ENCODE peak calls at places on chromosomes 2 and 18, in nine cellular contexts. One of them, this sample, is unnamed.

GRCh38 chr18:76380791-76381405 is 114.1 kb downstream of the ZNF516 start:
- DNase-seq in left lung: no peak
- DNase-seq in endothelial cell of umbilical vein: no peak
- DNase-seq in AG04450: no peak
- DNase-seq in cardiac muscle cell: peak; percentile 57
- DNase-seq in transverse colon: no peak
- DNase-seq in neural progenitor cell: peak; percentile 72
- DNase-seq in CD8-positive, alpha-beta T cell: no peak
- DNase-seq in GM12878: no peak
- DNase-seq in this sample: no peak

GRCh38 chr2:7180641-7181370 is 263.6 kb downstream of the RNF144A start:
- DNase-seq in transverse colon: no peak
- DNase-seq in endothelial cell of umbilical vein: no peak
- DNase-seq in GM12878: no peak
- DNase-seq in AG04450: no peak
- DNase-seq in CD8-positive, alpha-beta T cell: no peak
- DNase-seq in neural progenitor cell: no peak
- DNase-seq in left lung: no peak
- DNase-seq in cardiac muscle cell: no peak
- DNase-seq in this sample: peak; percentile 60

GRCh38 chr2:222283634-222284033 is 15.2 kb downstream of the PAX3 start:
- DNase-seq in left lung: no peak
- DNase-seq in endothelial cell of umbilical vein: no peak
- DNase-seq in neural progenitor cell: peak; percentile 90
- DNase-seq in cardiac muscle cell: peak; percentile 60
- DNase-seq in transverse colon: no peak
- DNase-seq in GM12878: no peak
- DNase-seq in AG04450: no peak
- DNase-seq in CD8-positive, alpha-beta T cell: no peak
- DNase-seq in this sample: no peak

GRCh38 chr18:40035951-40036350 is 1919.1 kb upstream of the PIK3C3 start:
- DNase-seq in GM12878: no peak
- DNase-seq in left lung: no peak
- DNase-seq in transverse colon: no peak
- DNase-seq in CD8-positive, alpha-beta T cell: no peak
- DNase-seq in AG04450: no peak
- DNase-seq in cardiac muscle cell: no peak
- DNase-seq in neural progenitor cell: peak; percentile 19
- DNase-seq in endothelial cell of umbilical vein: no peak
- DNase-seq in this sample: no peak

GRCh38 chr2:151526572-151527090 is 116.9 kb downstream of the RIF1 start:
- DNase-seq in left lung: no peak
- DNase-seq in GM12878: no peak
- DNase-seq in CD8-positive, alpha-beta T cell: no peak
- DNase-seq in AG04450: no peak
- DNase-seq in neural progenitor cell: no peak
- DNase-seq in cardiac muscle cell: no peak
- DNase-seq in endothelial cell of umbilical vein: no peak
- DNase-seq in transverse colon: no peak
- DNase-seq in this sample: no peak

GRCh38 chr18:1047406-1047805 is 142.7 kb downstream of the ADCYAP1 start:
- DNase-seq in AG04450: no peak
- DNase-seq in left lung: no peak
- DNase-seq in transverse colon: no peak
- DNase-seq in neural progenitor cell: no peak
- DNase-seq in cardiac muscle cell: no peak
- DNase-seq in endothelial cell of umbilical vein: no peak
- DNase-seq in GM12878: no peak
- DNase-seq in CD8-positive, alpha-beta T cell: no peak
- DNase-seq in this sample: no peak

GRCh38 chr2:201218780-201219179 is 35.8 kb downstream of the CASP10 start:
- DNase-seq in neural progenitor cell: no peak
- DNase-seq in left lung: no peak
- DNase-seq in CD8-positive, alpha-beta T cell: no peak
- DNase-seq in AG04450: no peak
- DNase-seq in cardiac muscle cell: no peak
- DNase-seq in endothelial cell of umbilical vein: peak; percentile 26
- DNase-seq in transverse colon: peak; percentile 56
- DNase-seq in GM12878: no peak
- DNase-seq in this sample: no peak

GRCh38 chr2:219207884-219208740 is 1.5 kb downstream of the ZFAND2B start:
- DNase-seq in CD8-positive, alpha-beta T cell: no peak
- DNase-seq in left lung: peak; percentile 47
- DNase-seq in AG04450: no peak
- DNase-seq in endothelial cell of umbilical vein: peak; percentile 18
- DNase-seq in GM12878: no peak
- DNase-seq in neural progenitor cell: no peak
- DNase-seq in cardiac muscle cell: no peak
- DNase-seq in transverse colon: no peak
- DNase-seq in this sample: no peak

GRCh38 chr18:45677408-45677807 is 46.6 kb upstream of the SLC14A1 start:
- DNase-seq in left lung: no peak
- DNase-seq in endothelial cell of umbilical vein: no peak
- DNase-seq in GM12878: no peak
- DNase-seq in transverse colon: no peak
- DNase-seq in cardiac muscle cell: no peak
- DNase-seq in neural progenitor cell: no peak
- DNase-seq in CD8-positive, alpha-beta T cell: peak; percentile 31
- DNase-seq in AG04450: no peak
- DNase-seq in this sample: no peak

GRCh38 chr2:57758686-57759085 is 287.9 kb upstream of the VRK2 start:
- DNase-seq in GM12878: no peak
- DNase-seq in transverse colon: no peak
- DNase-seq in neural progenitor cell: no peak
- DNase-seq in endothelial cell of umbilical vein: no peak
- DNase-seq in cardiac muscle cell: no peak
- DNase-seq in CD8-positive, alpha-beta T cell: no peak
- DNase-seq in left lung: no peak
- DNase-seq in AG04450: no peak
- DNase-seq in this sample: no peak

GRCh38 chr2:178227187-178227586 is 32.9 kb downstream of the OSBPL6 start:
- DNase-seq in transverse colon: no peak
- DNase-seq in AG04450: no peak
- DNase-seq in left lung: no peak
- DNase-seq in CD8-positive, alpha-beta T cell: no peak
- DNase-seq in GM12878: no peak
- DNase-seq in endothelial cell of umbilical vein: peak; percentile 52
- DNase-seq in cardiac muscle cell: no peak
- DNase-seq in neural progenitor cell: no peak
- DNase-seq in this sample: no peak

GRCh38 chr2:241835605-241836004 is 23.1 kb downstream of the PDCD1 start:
- DNase-seq in cardiac muscle cell: no peak
- DNase-seq in left lung: no peak
- DNase-seq in CD8-positive, alpha-beta T cell: peak; percentile 17
- DNase-seq in GM12878: no peak
- DNase-seq in transverse colon: no peak
- DNase-seq in neural progenitor cell: no peak
- DNase-seq in endothelial cell of umbilical vein: no peak
- DNase-seq in AG04450: no peak
- DNase-seq in this sample: no peak

GRCh38 chr2:39492095-39492590 is 55.1 kb upstream of the MAP4K3 start:
- DNase-seq in CD8-positive, alpha-beta T cell: no peak
- DNase-seq in transverse colon: no peak
- DNase-seq in endothelial cell of umbilical vein: peak; percentile 58
- DNase-seq in neural progenitor cell: no peak
- DNase-seq in cardiac muscle cell: no peak
- DNase-seq in left lung: no peak
- DNase-seq in AG04450: peak; percentile 89
- DNase-seq in GM12878: peak; percentile 91
- DNase-seq in this sample: no peak

DNA sequence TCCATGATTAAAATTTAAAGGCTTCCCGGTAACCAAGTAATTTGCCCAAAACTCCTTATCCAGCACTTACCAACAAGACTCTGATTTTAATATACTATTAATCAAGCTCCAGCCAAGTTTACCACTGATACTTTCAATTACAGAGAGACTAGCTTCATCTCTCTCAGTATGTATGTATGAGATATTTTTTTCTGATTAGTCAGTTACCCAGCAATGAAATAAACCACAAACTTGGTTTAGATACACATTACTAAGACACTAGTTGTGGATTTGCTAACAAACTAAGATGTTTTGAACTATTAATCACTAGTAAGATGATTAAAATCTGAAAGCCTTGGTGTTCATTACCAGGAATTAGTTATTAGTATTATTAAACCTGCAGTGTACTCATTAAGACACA is 1272.2 kb upstream of the ACVR2A start:
- DNase-seq in endothelial cell of umbilical vein: no peak
- DNase-seq in CD8-positive, alpha-beta T cell: no peak
- DNase-seq in left lung: no peak
- DNase-seq in AG04450: no peak
- DNase-seq in cardiac muscle cell: no peak
- DNase-seq in neural progenitor cell: no peak
- DNase-seq in transverse colon: no peak
- DNase-seq in GM12878: no peak
- DNase-seq in this sample: no peak
- H3K27ac ChIP-seq in endothelial cell of umbilical vein: no peak overlapping the region
- H3K27ac ChIP-seq in CD8-positive, alpha-beta T cell: no peak overlapping the region
- H3K27ac ChIP-seq in left lung: no peak overlapping the region
- H3K27ac ChIP-seq in AG04450: no peak overlapping the region
- H3K27ac ChIP-seq in cardiac muscle cell: no peak overlapping the region
- H3K27ac ChIP-seq in neural progenitor cell: no peak overlapping the region
- H3K27ac ChIP-seq in transverse colon: no peak overlapping the region
- H3K27ac ChIP-seq in GM12878: no peak overlapping the region
- H3K27ac ChIP-seq in this sample: no peak overlapping the region

GRCh38 chr2:165193178-165193777 is 10.6 kb downstream of the SCN3A start:
- DNase-seq in neural progenitor cell: no peak
- DNase-seq in cardiac muscle cell: no peak
- DNase-seq in AG04450: no peak
- DNase-seq in CD8-positive, alpha-beta T cell: no peak
- DNase-seq in left lung: no peak
- DNase-seq in endothelial cell of umbilical vein: no peak
- DNase-seq in GM12878: peak; percentile 61
- DNase-seq in transverse colon: no peak
- DNase-seq in this sample: no peak
- TF ChIP-seq CTCF in neural progenitor cell: no peak
- TF ChIP-seq CTCF in cardiac muscle cell: no peak
- TF ChIP-seq CTCF in AG04450: no peak
- TF ChIP-seq CTCF in CD8-positive, alpha-beta T cell: no peak
- TF ChIP-seq CTCF in left lung: no peak
- TF ChIP-seq CTCF in endothelial cell of umbilical vein: no peak
- TF ChIP-seq CTCF in GM12878: no peak
- TF ChIP-seq CTCF in transverse colon: no peak
- TF ChIP-seq CTCF in this sample: no peak

GRCh38 chr18:35189510-35189909 is 51.3 kb upstream of the ZNF397 start:
- DNase-seq in CD8-positive, alpha-beta T cell: no peak
- DNase-seq in GM12878: no peak
- DNase-seq in AG04450: no peak
- DNase-seq in transverse colon: no peak
- DNase-seq in endothelial cell of umbilical vein: no peak
- DNase-seq in left lung: no peak
- DNase-seq in cardiac muscle cell: no peak
- DNase-seq in neural progenitor cell: no peak
- DNase-seq in this sample: no peak

GRCh38 chr18:35193313-35193712 is 47.5 kb upstream of the ZNF397 start:
- DNase-seq in cardiac muscle cell: no peak
- DNase-seq in neural progenitor cell: no peak
- DNase-seq in AG04450: no peak
- DNase-seq in left lung: no peak
- DNase-seq in transverse colon: no peak
- DNase-seq in endothelial cell of umbilical vein: no peak
- DNase-seq in CD8-positive, alpha-beta T cell: no peak
- DNase-seq in GM12878: no peak
- DNase-seq in this sample: no peak

GRCh38 chr18:35185771-35186170 is 55.1 kb upstream of the ZNF397 start:
- DNase-seq in endothelial cell of umbilical vein: no peak
- DNase-seq in AG04450: no peak
- DNase-seq in GM12878: no peak
- DNase-seq in cardiac muscle cell: no peak
- DNase-seq in transverse colon: no peak
- DNase-seq in CD8-positive, alpha-beta T cell: no peak
- DNase-seq in left lung: no peak
- DNase-seq in neural progenitor cell: no peak
- DNase-seq in this sample: no peak

GRCh38 chr18:35186491-35187034 is 54.3 kb upstream of the ZNF397 start:
- DNase-seq in transverse colon: no peak
- DNase-seq in cardiac muscle cell: no peak
- DNase-seq in CD8-positive, alpha-beta T cell: no peak
- DNase-seq in endothelial cell of umbilical vein: no peak
- DNase-seq in left lung: no peak
- DNase-seq in AG04450: no peak
- DNase-seq in GM12878: no peak
- DNase-seq in neural progenitor cell: no peak
- DNase-seq in this sample: no peak

DNA sequence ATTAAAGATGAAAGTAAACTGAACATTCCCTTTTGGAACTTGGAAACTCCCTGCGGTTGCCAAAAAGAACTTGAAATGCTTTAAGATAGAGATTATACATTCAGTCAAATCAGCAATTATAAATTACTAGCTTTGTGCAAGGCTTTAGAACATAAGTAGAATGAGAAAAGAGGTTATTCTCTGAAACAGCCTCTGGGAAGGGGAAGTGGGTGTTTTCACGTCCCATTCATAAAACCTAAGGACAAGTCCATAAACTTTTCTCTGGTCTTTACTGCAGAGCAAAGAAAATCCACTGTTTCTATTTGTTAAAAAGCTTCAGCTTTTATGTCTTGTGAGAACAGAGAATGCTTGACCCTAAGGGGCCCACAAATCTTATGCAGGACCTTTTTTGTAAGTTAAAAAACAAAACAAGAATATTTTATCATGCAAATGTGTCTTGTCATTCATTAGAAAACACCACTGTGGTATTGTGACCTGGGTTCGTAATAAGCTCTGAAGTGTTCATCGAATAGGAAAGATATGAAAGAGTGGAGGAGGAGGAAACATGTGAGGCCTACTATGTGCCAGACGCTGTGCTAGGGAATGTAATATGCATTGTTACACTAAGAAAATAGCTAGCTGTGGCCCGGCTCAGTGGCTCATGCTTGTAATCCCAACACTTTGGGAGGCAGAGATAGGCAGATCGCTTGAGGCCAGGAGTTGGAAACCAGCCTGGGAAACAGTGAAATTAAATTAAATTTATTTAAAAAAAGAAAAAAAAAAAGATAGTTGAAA is 49.4 kb upstream of the ZNF397 start:
- DNase-seq in endothelial cell of umbilical vein: no peak
- DNase-seq in left lung: no peak
- DNase-seq in transverse colon: no peak
- DNase-seq in CD8-positive, alpha-beta T cell: no peak
- DNase-seq in GM12878: no peak
- DNase-seq in neural progenitor cell: no peak
- DNase-seq in cardiac muscle cell: no peak
- DNase-seq in AG04450: no peak
- DNase-seq in this sample: no peak
- H3K27ac ChIP-seq in endothelial cell of umbilical vein: no peak overlapping the region
- H3K27ac ChIP-seq in left lung: no peak overlapping the region
- H3K27ac ChIP-seq in transverse colon: no peak overlapping the region
- H3K27ac ChIP-seq in CD8-positive, alpha-beta T cell: no peak overlapping the region
- H3K27ac ChIP-seq in GM12878: no peak overlapping the region
- H3K27ac ChIP-seq in neural progenitor cell: no peak overlapping the region
- H3K27ac ChIP-seq in cardiac muscle cell: no peak overlapping the region
- H3K27ac ChIP-seq in AG04450: no peak overlapping the region
- H3K27ac ChIP-seq in this sample: no peak overlapping the region

DNA sequence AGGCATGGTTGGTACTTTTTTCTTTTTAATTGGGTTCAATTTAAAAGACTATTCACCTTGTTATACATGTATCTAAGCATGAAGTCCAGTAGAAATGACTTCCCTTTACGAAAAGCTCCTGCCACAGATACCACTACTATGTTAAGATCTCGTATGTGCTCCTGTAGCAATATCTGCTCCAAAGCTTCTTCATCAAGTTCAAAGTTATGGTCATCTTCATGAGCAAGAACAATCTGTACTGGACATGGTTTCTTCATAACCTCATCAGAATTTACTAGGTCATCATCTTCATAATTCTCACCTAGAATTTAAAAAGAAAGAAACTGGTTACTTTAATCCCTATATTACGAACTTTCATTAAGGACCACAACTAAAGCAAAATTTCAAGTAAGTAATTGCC is 33.9 kb downstream of the ATL2 start:
- DNase-seq in CD8-positive, alpha-beta T cell: no peak
- DNase-seq in transverse colon: no peak
- DNase-seq in GM12878: no peak
- DNase-seq in neural progenitor cell: no peak
- DNase-seq in left lung: no peak
- DNase-seq in endothelial cell of umbilical vein: no peak
- DNase-seq in cardiac muscle cell: no peak
- DNase-seq in AG04450: no peak
- DNase-seq in this sample: no peak
- TF ChIP-seq CTCF in CD8-positive, alpha-beta T cell: no peak
- TF ChIP-seq CTCF in transverse colon: no peak
- TF ChIP-seq CTCF in GM12878: no peak
- TF ChIP-seq CTCF in neural progenitor cell: no peak
- TF ChIP-seq CTCF in left lung: no peak
- TF ChIP-seq CTCF in endothelial cell of umbilical vein: no peak
- TF ChIP-seq CTCF in cardiac muscle cell: no peak
- TF ChIP-seq CTCF in AG04450: no peak
- TF ChIP-seq CTCF in this sample: no peak

This sample was measured in testis.